ENCODE peak calls at places on chromosome 20, in seven cellular contexts. G is lower lobe of right lung, T is esophagus muscularis mucosa, M is psoas muscle, Q is AG04450, S is NB4, I is fibroblast of mammary gland. Y is an unnamed sample.

GRCh38 chr20:47533518-47534062 is 31.9 kb downstream of the NCOA3 start:
- DNase-seq in G (no peak), T (no peak), M (no peak), Q (no peak), S (no peak), I (no peak), Y (no peak)

GRCh38 chr20:63473555-63474449 is 1.3 kb upstream of the KCNQ2 start:
- DNase-seq in G (no peak), T (no peak), M (no peak), Q (no peak), S (peak), I (no peak), Y (no peak)

GRCh38 chr20:11907621-11908020 is 10.1 kb upstream of the BTBD3 start:
- DNase-seq in G (no peak), T (no peak), M (no peak), Q (no peak), S (no peak), I (peak), Y (no peak)

GRCh38 chr20:52305029-52305645 is 113.6 kb upstream of the ZFP64 start:
- DNase-seq in G (no peak), T (no peak), M (no peak), Q (no peak), S (no peak), I (no peak), Y (no peak)

GRCh38 chr20:41116282-41116960 is 20.9 kb upstream of the PLCG1 start:
- DNase-seq in G (no peak), T (no peak), M (no peak), Q (no peak), S (no peak), I (no peak), Y (no peak)

GRCh38 chr20:47181056-47181862 is 175.2 kb downstream of the ZMYND8 start:
- DNase-seq in G (no peak), T (no peak), M (no peak), Q (peak), S (peak), I (peak), Y (no peak)

GRCh38 chr20:11686900-11687543 is 230.7 kb upstream of the BTBD3 start:
- DNase-seq in G (peak), T (no peak), M (peak), Q (no peak), S (no peak), I (no peak), Y (no peak)

GRCh38 chr20:36969050-36969449 is 17.5 kb upstream of the SAMHD1 start:
- DNase-seq in G (no peak), T (no peak), M (no peak), Q (no peak), S (no peak), I (no peak), Y (no peak)

GRCh38 chr20:23062632-23063031 is 13.2 kb upstream of the THBD start:
- DNase-seq in G (no peak), T (no peak), M (no peak), Q (no peak), S (no peak), I (no peak), Y (no peak)

GRCh38 chr20:35912877-35913276 is 41.4 kb downstream of the SCAND1 start:
- DNase-seq in G (no peak), T (no peak), M (no peak), Q (no peak), S (no peak), I (no peak), Y (no peak)

GRCh38 chr20:45053441-45054351 is 47.2 kb downstream of the KCNS1 start:
- DNase-seq in G (no peak), T (no peak), M (no peak), Q (no peak), S (no peak), I (no peak), Y (no peak)

GRCh38 chr20:19889011-19889953 is 127.9 kb upstream of the NAA20 start:
- DNase-seq in G (no peak), T (no peak), M (peak), Q (peak), S (no peak), I (peak), Y (peak)

GRCh38 chr20:25227317-25227831 is 20.5 kb upstream of the PYGB start:
- DNase-seq in G (no peak), T (no peak), M (no peak), Q (no peak), S (no peak), I (peak), Y (no peak)

GRCh38 chr20:6626805-6627204 is 140.7 kb upstream of the BMP2 start:
- DNase-seq in G (no peak), T (no peak), M (no peak), Q (no peak), S (peak), I (no peak), Y (no peak)

GRCh38 chr20:23079926-23080325 is 6.2 kb downstream of the CD93 start:
- DNase-seq in G (no peak), T (no peak), M (no peak), Q (no peak), S (no peak), I (no peak), Y (no peak)

GRCh38 chr20:5402903-5403531 is 86.3 kb upstream of the PROKR2 start:
- DNase-seq in G (no peak), T (peak), M (no peak), Q (no peak), S (peak), I (peak), Y (no peak)

GRCh38 chr20:62895539-62895938 is 30.8 kb downstream of the DIDO1 start:
- DNase-seq in G (peak), T (no peak), M (no peak), Q (no peak), S (no peak), I (no peak), Y (no peak)

GRCh38 chr20:38547288-38547825 is 33.6 kb upstream of the ADIG start:
- DNase-seq in G (no peak), T (no peak), M (no peak), Q (no peak), S (no peak), I (no peak), Y (no peak)

GRCh38 chr20:60694763-60695162 is 557.3 kb upstream of the CDH4 start:
- DNase-seq in G (no peak), T (no peak), M (no peak), Q (no peak), S (peak), I (peak), Y (no peak)

GRCh38 chr20:41174782-41175181 is 37.4 kb downstream of the PLCG1 start:
- DNase-seq in G (no peak), T (peak), M (peak), Q (no peak), S (no peak), I (no peak), Y (no peak)

DNA sequence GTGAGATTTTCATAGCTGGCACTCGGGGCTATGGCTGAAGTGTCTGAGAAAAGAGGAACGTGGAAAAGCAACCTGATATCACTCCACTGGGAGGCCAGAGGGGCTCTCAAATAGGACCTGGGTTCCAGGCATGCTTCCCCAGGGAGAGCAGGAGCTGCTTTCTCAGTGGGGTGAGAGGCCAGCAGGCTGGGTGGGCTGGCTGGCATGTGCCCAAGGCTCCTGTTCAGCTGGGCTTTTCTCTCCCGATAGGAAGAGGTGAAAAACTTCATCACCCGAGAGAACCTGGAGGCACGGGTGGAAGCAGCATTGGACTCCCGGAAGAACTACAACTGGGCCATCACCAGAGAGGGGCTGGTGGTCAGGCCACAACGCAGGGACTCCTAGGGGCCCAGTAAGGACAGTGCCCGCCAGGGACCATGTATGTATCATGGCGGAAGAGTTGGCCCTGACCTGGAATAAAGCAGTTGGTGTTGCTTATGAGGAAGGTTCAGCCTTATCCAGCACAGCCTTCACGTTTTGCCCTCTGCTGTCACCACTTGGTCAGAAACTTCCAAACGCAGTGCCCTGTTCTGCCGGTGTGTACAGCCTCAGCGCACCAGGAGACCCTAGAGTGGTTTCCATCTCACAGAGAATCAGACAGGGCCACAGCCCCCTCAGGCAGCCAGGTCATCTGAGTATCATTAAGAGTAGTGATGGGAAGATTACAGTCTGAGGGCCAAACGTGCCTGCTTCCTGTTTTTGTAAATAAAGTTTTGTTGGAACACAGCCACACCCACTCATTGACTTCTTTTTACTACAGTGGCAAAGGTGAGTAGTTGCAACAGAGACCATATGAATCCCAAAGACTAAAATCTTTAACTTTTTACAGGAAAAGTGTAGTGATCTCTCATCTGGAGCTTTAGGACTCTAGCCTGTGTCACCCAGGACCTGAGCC is 1.9 kb downstream of the MRPS26 start:
- DNase-seq in G (no peak), T (no peak), M (no peak), Q (no peak), S (peak), I (no peak), Y (no peak)
- H3K4me3 ChIP-seq in G (no peak), T (peak), M (peak), Q (no peak), S (peak), I (no peak), Y (no peak)

GRCh38 chr20:54195483-54196472 is 12.1 kb upstream of the PFDN4 start:
- DNase-seq in G (no peak), T (peak), M (no peak), Q (no peak), S (no peak), I (no peak), Y (no peak)
- TF ChIP-seq CTCF in G (no peak), T (no peak), M (no peak), Q (no peak), S (no peak), I (no peak), Y (no peak)

GRCh38 chr20:14334306-14334930 is 3.0 kb downstream of the FLRT3 start:
- DNase-seq in G (no peak), T (no peak), M (no peak), Q (peak), S (peak), I (peak), Y (no peak)

GRCh38 chr20:14337400-14338171 is at the start of gene FLRT3:
- DNase-seq in G (peak), T (peak), M (peak), Q (peak), S (peak), I (peak), Y (peak)

GRCh38 chr20:14333734-14334133 is 3.7 kb downstream of the FLRT3 start:
- DNase-seq in G (no peak), T (no peak), M (no peak), Q (no peak), S (no peak), I (no peak), Y (no peak)

GRCh38 chr20:14335122-14335521 is 2.3 kb downstream of the FLRT3 start:
- DNase-seq in G (no peak), T (no peak), M (no peak), Q (no peak), S (no peak), I (no peak), Y (no peak)

DNA sequence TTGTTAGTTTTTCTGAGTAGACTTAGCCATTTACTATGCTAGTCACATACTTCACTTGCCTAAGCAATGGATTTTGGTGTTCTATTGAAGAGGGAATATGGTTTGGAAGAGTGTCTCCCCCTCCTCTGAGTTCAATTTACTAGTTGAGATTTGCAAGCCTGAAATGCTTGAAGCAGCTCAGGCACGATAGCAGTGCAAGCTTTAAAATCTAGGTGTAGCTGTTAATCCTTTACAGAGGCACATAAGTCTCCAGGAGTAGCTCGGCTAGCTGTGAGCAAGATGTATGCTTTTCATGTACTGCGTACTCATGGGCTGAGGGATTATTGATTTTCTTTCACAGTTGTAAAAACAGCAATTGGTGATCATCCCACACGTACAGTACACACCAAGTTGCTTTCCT is 745 bp downstream of the FLRT3 start:
- DNase-seq in G (no peak), T (no peak), M (no peak), Q (no peak), S (no peak), I (peak), Y (no peak)
- H3K4me3 ChIP-seq in G (peak), T (peak), M (peak), Q (peak), S (no peak), I (peak), Y (peak)

GRCh38 chr20:2671977-2672376 is 8.0 kb upstream of the IDH3B start:
- DNase-seq in G (no peak), T (no peak), M (no peak), Q (no peak), S (peak), I (no peak), Y (no peak)
- TF ChIP-seq CTCF in G (no peak), T (no peak), M (no peak), Q (no peak), S (peak), I (peak), Y (peak)

DNA sequence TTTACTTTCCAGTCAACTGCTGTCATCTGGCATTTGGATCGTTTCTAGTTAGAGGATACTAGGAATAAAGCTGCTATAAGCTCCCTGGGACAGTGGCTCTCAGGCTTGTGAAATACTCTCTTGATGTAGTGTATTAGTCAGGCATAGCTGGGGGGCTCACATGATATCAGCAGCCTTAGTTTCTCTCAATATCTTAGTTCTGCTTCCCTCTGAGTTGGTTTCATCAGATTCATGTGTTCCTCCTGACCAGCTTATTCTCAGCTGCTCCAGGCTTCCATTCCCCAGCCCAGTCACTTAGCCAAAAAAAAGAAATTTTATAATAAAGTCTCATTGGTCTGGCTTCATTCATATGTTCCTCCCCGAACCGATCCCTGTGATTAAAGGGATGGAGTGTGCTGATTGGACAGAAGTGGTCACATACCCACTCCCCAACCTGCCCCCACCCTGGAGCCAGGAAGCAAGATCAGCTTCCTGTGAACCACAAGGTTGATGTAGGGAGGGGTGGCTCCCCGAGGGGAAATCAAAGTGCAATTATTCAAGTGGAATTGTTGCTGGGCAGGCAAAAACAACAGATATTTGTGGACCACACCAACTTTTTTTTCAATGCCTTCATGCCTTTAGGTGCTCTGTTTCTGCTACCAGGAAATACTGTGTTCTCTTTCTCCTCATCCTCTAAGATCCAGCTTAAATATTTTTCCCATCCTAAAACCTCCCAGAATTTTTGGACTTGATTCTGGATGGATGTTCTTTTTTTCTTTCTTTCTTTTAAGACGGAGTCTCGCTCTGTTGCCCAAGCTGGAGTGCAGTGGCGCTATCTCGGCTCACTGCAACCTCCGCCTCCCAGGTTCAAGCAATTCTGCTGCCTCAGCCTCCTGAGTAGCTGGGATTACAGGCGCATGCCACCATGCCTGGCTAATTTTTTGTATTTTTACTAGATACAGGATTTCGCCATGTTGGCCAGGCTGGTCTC is 11.2 kb upstream of the B4GALT5 start:
- DNase-seq in G (peak), T (peak), M (peak), Q (no peak), S (peak), I (peak), Y (peak)
- H3K4me3 ChIP-seq in G (no peak), T (no peak), M (no peak), Q (no peak), S (peak), I (no peak), Y (no peak)